ENCODE peak calls at places on chromosomes 12 and 14, in four cellular contexts. One of them, this sample, is unnamed. For H3K4me1, the result is how much of the 10 kb centered on the place peaks cover.

GRCh38 chr14:37047226-37047625 is 125.2 kb downstream of the SLC25A21 start:
- DNase-seq in IMR-90: no peak
- DNase-seq in aorta: no peak
- DNase-seq in Peyer's patch: no peak
- DNase-seq in this sample: no peak

GRCh38 chr12:126404293-126404851 is 1339.1 kb downstream of the AACS start:
- DNase-seq in aorta: no peak
- DNase-seq in IMR-90: no peak
- DNase-seq in Peyer's patch: no peak
- DNase-seq in this sample: no peak

GRCh38 chr14:52072266-52072780 is 3.5 kb upstream of the NID2 start:
- DNase-seq in aorta: no peak
- DNase-seq in Peyer's patch: no peak
- DNase-seq in IMR-90: no peak
- DNase-seq in this sample: no peak

GRCh38 chr14:54329082-54329695 is 67.6 kb upstream of the CDKN3 start:
- DNase-seq in aorta: no peak
- DNase-seq in Peyer's patch: peak
- DNase-seq in IMR-90: peak
- DNase-seq in this sample: no peak

GRCh38 chr12:122040579-122041386 is 19.1 kb downstream of the BCL7A start:
- DNase-seq in Peyer's patch: peak
- DNase-seq in IMR-90: no peak
- DNase-seq in aorta: no peak
- DNase-seq in this sample: no peak

GRCh38 chr14:59631237-59631636 is 54.6 kb upstream of the CCDC175 start:
- DNase-seq in IMR-90: no peak
- DNase-seq in Peyer's patch: no peak
- DNase-seq in aorta: no peak
- DNase-seq in this sample: no peak

GRCh38 chr12:63304844-63305243 is 153.8 kb upstream of the AVPR1A start:
- DNase-seq in Peyer's patch: no peak
- DNase-seq in IMR-90: no peak
- DNase-seq in aorta: no peak
- DNase-seq in this sample: no peak

GRCh38 chr14:104665663-104666522 is 23.5 kb upstream of the INF2 start:
- DNase-seq in aorta: no peak
- DNase-seq in Peyer's patch: peak
- DNase-seq in IMR-90: no peak
- DNase-seq in this sample: peak

GRCh38 chr12:1628671-1629337 is at the start of gene WNT5B:
- DNase-seq in Peyer's patch: no peak
- DNase-seq in aorta: no peak
- DNase-seq in IMR-90: no peak
- DNase-seq in this sample: no peak

GRCh38 chr12:119695034-119695433 is 27.1 kb downstream of the PRKAB1 start:
- DNase-seq in Peyer's patch: no peak
- DNase-seq in aorta: no peak
- DNase-seq in IMR-90: no peak
- DNase-seq in this sample: no peak

GRCh38 chr14:75091251-75091650 is 21.8 kb downstream of the ZC2HC1C start:
- DNase-seq in aorta: no peak
- DNase-seq in Peyer's patch: no peak
- DNase-seq in IMR-90: no peak
- DNase-seq in this sample: no peak

GRCh38 chr12:116710367-116710766 is 27.5 kb downstream of the SPRING1 start:
- DNase-seq in aorta: no peak
- DNase-seq in Peyer's patch: no peak
- DNase-seq in IMR-90: no peak
- DNase-seq in this sample: no peak

GRCh38 chr14:102390064-102390463 is 27.3 kb downstream of the TECPR2 start:
- DNase-seq in IMR-90: peak
- DNase-seq in Peyer's patch: no peak
- DNase-seq in aorta: no peak
- DNase-seq in this sample: no peak

GRCh38 chr12:10301103-10301502 is 6.6 kb upstream of the KLRD1 start:
- DNase-seq in aorta: no peak
- DNase-seq in IMR-90: no peak
- DNase-seq in Peyer's patch: no peak
- DNase-seq in this sample: no peak

GRCh38 chr12:131598717-131599116 is 112.2 kb upstream of the SFSWAP start:
- DNase-seq in Peyer's patch: no peak
- DNase-seq in aorta: no peak
- DNase-seq in IMR-90: no peak
- DNase-seq in this sample: no peak

GRCh38 chr14:37470251-37470650 is 124.8 kb downstream of the FOXA1 start:
- DNase-seq in aorta: no peak
- DNase-seq in Peyer's patch: no peak
- DNase-seq in IMR-90: no peak
- DNase-seq in this sample: no peak

GRCh38 chr12:29782285-29782820 is 1.4 kb downstream of the TMTC1 start:
- DNase-seq in aorta: no peak
- DNase-seq in IMR-90: peak
- DNase-seq in Peyer's patch: no peak
- DNase-seq in this sample: no peak

GRCh38 chr14:32514236-32514635 is 185.1 kb downstream of the AKAP6 start:
- DNase-seq in aorta: no peak
- DNase-seq in Peyer's patch: no peak
- DNase-seq in IMR-90: peak
- DNase-seq in this sample: no peak

GRCh38 chr12:22409071-22409951 is 74.8 kb upstream of the ST8SIA1 start:
- DNase-seq in aorta: no peak
- DNase-seq in IMR-90: no peak
- DNase-seq in Peyer's patch: peak
- DNase-seq in this sample: no peak

GRCh38 chr14:64503184-64503433 is 529 bp downstream of the ZBTB25 start:
- DNase-seq in Peyer's patch: no peak
- DNase-seq in IMR-90: no peak
- DNase-seq in aorta: no peak
- DNase-seq in this sample: no peak

GRCh38 chr12:132078190-132078589 is 65.9 kb downstream of the DDX51 start:
- DNase-seq in aorta: no peak
- DNase-seq in IMR-90: peak
- DNase-seq in Peyer's patch: no peak
- DNase-seq in this sample: no peak

GRCh38 chr12:65464930-65465329 is 186.4 kb downstream of the MSRB3 start:
- DNase-seq in aorta: no peak
- DNase-seq in Peyer's patch: no peak
- DNase-seq in IMR-90: peak
- DNase-seq in this sample: no peak

GRCh38 chr14:36441283-36441682 is 78.7 kb downstream of the NKX2-1 start:
- DNase-seq in aorta: no peak
- DNase-seq in IMR-90: no peak
- DNase-seq in Peyer's patch: no peak
- DNase-seq in this sample: no peak

GRCh38 chr14:93317836-93318807 is 14.7 kb downstream of the BTBD7 start:
- DNase-seq in IMR-90: peak
- DNase-seq in Peyer's patch: peak
- DNase-seq in aorta: no peak
- DNase-seq in this sample: no peak

GRCh38 chr12:8829128-8829524 is 6.7 kb downstream of the A2ML1 start:
- DNase-seq in IMR-90: no peak
- DNase-seq in Peyer's patch: no peak
- DNase-seq in aorta: no peak
- DNase-seq in this sample: no peak

GRCh38 chr12:45878630-45879255 is 111.6 kb downstream of the SCAF11 start:
- DNase-seq in aorta: no peak
- DNase-seq in IMR-90: peak
- DNase-seq in Peyer's patch: no peak
- DNase-seq in this sample: no peak

GRCh38 chr14:99531221-99532096 is 50.2 kb downstream of the CCNK start:
- DNase-seq in Peyer's patch: no peak
- DNase-seq in aorta: no peak
- DNase-seq in IMR-90: peak
- DNase-seq in this sample: no peak

GRCh38 chr12:62192486-62193250 is 67.5 kb upstream of the USP15 start:
- DNase-seq in aorta: peak
- DNase-seq in Peyer's patch: peak
- DNase-seq in IMR-90: peak
- DNase-seq in this sample: peak

GRCh38 chr14:40269436-40269835 is 837.2 kb upstream of the FBXO33 start:
- DNase-seq in Peyer's patch: no peak
- DNase-seq in IMR-90: no peak
- DNase-seq in aorta: no peak
- DNase-seq in this sample: no peak

GRCh38 chr14:89085154-89086059 is 261.0 kb downstream of the TTC8 start:
- DNase-seq in aorta: no peak
- DNase-seq in IMR-90: no peak
- DNase-seq in Peyer's patch: no peak
- DNase-seq in this sample: no peak

GRCh38 chr12:76880156-76881023 is 1.6 kb upstream of the CSRP2 start:
- DNase-seq in IMR-90: peak
- DNase-seq in Peyer's patch: no peak
- DNase-seq in aorta: no peak
- DNase-seq in this sample: no peak

GRCh38 chr12:91381309-91381804 is 198.7 kb upstream of the DCN start:
- DNase-seq in aorta: peak
- DNase-seq in Peyer's patch: peak
- DNase-seq in IMR-90: peak
- DNase-seq in this sample: no peak

GRCh38 chr12:40752011-40752410 is 59.8 kb downstream of the CNTN1 start:
- DNase-seq in aorta: no peak
- DNase-seq in IMR-90: no peak
- DNase-seq in Peyer's patch: no peak
- DNase-seq in this sample: no peak

GRCh38 chr14:88908216-88908615 is 83.8 kb downstream of the TTC8 start:
- DNase-seq in Peyer's patch: no peak
- DNase-seq in IMR-90: no peak
- DNase-seq in aorta: no peak
- DNase-seq in this sample: no peak

GRCh38 chr14:55731881-55732498 is 152.0 kb downstream of the KTN1 start:
- DNase-seq in aorta: no peak
- DNase-seq in IMR-90: peak
- DNase-seq in Peyer's patch: peak
- DNase-seq in this sample: peak

DNA sequence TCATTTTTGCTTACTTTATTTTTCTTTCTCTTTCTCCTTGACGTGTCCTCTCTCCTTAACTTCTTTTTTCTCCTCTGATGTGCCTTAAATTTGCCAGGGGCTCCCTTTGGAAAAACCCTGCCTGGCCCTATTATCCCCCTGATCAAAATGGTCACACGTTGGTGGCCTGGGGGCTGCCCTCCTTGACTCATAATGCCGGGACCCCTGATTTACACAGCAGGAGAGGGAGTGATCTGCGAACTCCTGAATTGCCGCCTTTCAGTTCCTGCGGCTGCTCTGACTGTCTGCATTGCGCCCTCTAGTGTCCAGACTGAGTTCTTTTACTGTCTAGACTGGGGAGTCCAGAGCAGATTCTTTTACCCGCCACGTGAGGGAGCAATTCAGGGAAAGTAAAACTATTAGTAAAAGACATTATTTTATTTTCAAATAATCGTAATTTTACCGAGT is 44.8 kb upstream of the GZMB start:
- DNase-seq in Peyer's patch: peak
- DNase-seq in IMR-90: peak
- DNase-seq in aorta: peak
- DNase-seq in this sample: peak
- H3K4me3 ChIP-seq in Peyer's patch: peak
- H3K4me3 ChIP-seq in IMR-90: no peak
- H3K4me3 ChIP-seq in aorta: no peak
- H3K4me3 ChIP-seq in this sample: peak

GRCh38 chr12:13203028-13203922 is 6.7 kb downstream of the EMP1 start:
- DNase-seq in aorta: peak
- DNase-seq in IMR-90: no peak
- DNase-seq in Peyer's patch: no peak
- DNase-seq in this sample: no peak

GRCh38 chr12:13206560-13206897 is 10.0 kb downstream of the EMP1 start:
- DNase-seq in IMR-90: no peak
- DNase-seq in Peyer's patch: no peak
- DNase-seq in aorta: no peak
- DNase-seq in this sample: no peak

GRCh38 chr12:13200841-13201240 is 4.3 kb downstream of the EMP1 start:
- DNase-seq in aorta: no peak
- DNase-seq in IMR-90: no peak
- DNase-seq in Peyer's patch: no peak
- DNase-seq in this sample: no peak

GRCh38 chr12:13205809-13206559 is 9.5 kb downstream of the EMP1 start:
- DNase-seq in aorta: no peak
- DNase-seq in Peyer's patch: no peak
- DNase-seq in IMR-90: peak
- DNase-seq in this sample: no peak

DNA sequence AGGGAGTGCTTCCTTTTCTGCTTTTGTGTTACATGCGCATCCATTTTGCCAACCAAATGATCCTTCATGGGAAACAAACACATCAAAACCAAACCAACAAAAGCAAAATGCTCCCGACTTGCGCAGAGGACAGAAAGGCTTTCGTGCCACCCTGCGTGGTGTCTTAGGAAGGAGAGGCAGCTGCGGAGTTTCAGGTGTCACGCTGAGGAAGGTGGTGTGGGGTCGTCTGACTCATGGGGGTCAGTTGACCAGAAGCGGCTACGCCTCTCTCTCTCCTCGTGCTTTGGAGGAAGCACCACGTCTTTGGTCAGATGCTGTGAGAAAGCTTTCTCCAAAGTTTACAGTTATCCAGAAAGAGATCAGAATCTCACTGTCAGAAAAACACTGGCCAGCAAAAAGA is 7.9 kb downstream of the EMP1 start:
- DNase-seq in IMR-90: peak
- DNase-seq in Peyer's patch: no peak
- DNase-seq in aorta: no peak
- DNase-seq in this sample: no peak
- H3K4me1 ChIP-seq in IMR-90: under half
- H3K4me1 ChIP-seq in Peyer's patch: half or more
- H3K4me1 ChIP-seq in aorta: under half
- H3K4me1 ChIP-seq in this sample: under half

DNA sequence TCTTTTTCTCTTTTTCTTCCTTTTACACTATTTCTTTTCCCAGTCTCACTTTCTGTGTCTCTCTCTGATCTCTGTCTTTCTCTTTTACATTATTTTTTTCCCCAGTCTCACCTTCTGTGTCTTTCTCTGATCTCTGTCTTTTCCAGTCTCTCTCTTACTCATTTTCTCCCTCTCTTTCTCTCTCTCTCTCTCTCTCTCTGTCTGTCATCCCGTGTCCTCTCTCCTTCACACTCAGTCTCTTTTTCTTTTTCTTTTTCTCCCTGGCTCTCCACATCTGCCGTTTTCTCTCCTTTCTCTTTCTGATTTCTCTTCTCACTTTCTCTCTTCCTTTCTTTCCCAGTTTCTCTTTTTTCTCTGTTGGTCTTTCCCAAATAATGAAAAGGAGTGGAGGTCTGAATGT is 22.3 kb downstream of the DHRS4L2 start:
- DNase-seq in Peyer's patch: no peak
- DNase-seq in IMR-90: no peak
- DNase-seq in aorta: no peak
- DNase-seq in this sample: no peak
- H3K4me3 ChIP-seq in Peyer's patch: no peak
- H3K4me3 ChIP-seq in IMR-90: no peak
- H3K4me3 ChIP-seq in aorta: no peak
- H3K4me3 ChIP-seq in this sample: no peak

DNA sequence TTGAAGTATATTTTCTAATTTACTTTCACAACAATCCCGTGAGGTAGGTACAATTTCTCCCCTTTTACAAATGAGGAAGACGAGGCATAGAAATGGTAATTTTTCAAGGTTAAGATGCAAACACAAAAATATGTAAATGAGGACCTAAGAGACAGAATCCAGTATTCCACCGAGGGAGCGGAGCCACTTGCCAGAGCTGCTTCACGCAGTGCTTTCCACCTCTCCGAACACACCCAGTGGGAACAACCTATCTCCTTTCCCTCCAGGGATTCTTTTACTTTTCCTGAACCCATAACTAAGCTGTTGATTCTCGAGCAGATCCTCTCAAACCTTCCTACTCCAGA is 1.6 kb downstream of the DDHD1 start:
- DNase-seq in aorta: no peak
- DNase-seq in Peyer's patch: no peak
- DNase-seq in IMR-90: no peak
- DNase-seq in this sample: no peak
- H3K4me1 ChIP-seq in aorta: under half
- H3K4me1 ChIP-seq in Peyer's patch: under half
- H3K4me1 ChIP-seq in IMR-90: under half
- H3K4me1 ChIP-seq in this sample: under half

This sample was measured in CD8-positive, alpha-beta T cell.